ENCODE peak calls at places on chromosomes 4 and X, in eight cellular contexts. U is transverse colon, Z is Peyer's patch, N is breast epithelium, O is endothelial cell of umbilical vein, I is thyroid gland, E is A549, R is tibial nerve. F is an unnamed sample.

GRCh38 chr4:80185787-80186548 is 11.3 kb upstream of the PRDM8 start:
- DNase-seq in E (no peak), O (no peak), R (no peak), N (no peak), Z (no peak), U (no peak), I (no peak), F (no peak)

GRCh38 chr4:97656034-97656720 is 487.1 kb downstream of the STPG2 start:
- DNase-seq in I (no peak), N (no peak), Z (no peak), E (peak; percentile 51), U (no peak), R (no peak), O (no peak), F (peak; percentile 3)

GRCh38 chr4:27000820-27001219 is 140.2 kb downstream of the STIM2 start:
- DNase-seq in I (no peak), R (no peak), Z (no peak), U (no peak), N (no peak), E (peak; percentile 14), O (no peak), F (no peak)

GRCh38 chr4:39808231-39808749 is 110.4 kb downstream of the UBE2K start:
- DNase-seq in N (no peak), I (no peak), Z (no peak), U (no peak), O (no peak), E (peak; percentile 26), R (no peak), F (no peak)

GRCh38 chrX:80486299-80486698 is 66.1 kb downstream of the TENT5D start:
- DNase-seq in N (no peak), E (no peak), O (no peak), Z (no peak), I (no peak), U (no peak), R (no peak), F (no peak)

GRCh38 chrX:68018248-68019203 is 414.8 kb downstream of the OPHN1 start:
- DNase-seq in R (no peak), O (peak; percentile 29), E (peak; percentile 37), N (no peak), I (peak; percentile 40), Z (no peak), U (no peak), F (peak; percentile 10)

GRCh38 chr4:185915271-185915670 is 103.3 kb upstream of the SORBS2 start:
- DNase-seq in N (no peak), E (no peak), Z (no peak), I (no peak), R (no peak), U (no peak), O (no peak), F (no peak)

GRCh38 chrX:100098660-100099375 is 311.3 kb downstream of the PCDH19 start:
- DNase-seq in Z (no peak), R (no peak), E (no peak), O (peak; percentile 31), N (no peak), U (no peak), I (no peak), F (no peak)

GRCh38 chr4:143329985-143330384 is 6.7 kb upstream of the GAB1 start:
- DNase-seq in I (no peak), O (no peak), Z (no peak), R (no peak), U (no peak), N (no peak), E (peak; percentile 4), F (no peak)

GRCh38 chrX:23931149-23931604 is 23.4 kb downstream of the CXorf58 start:
- DNase-seq in U (no peak), E (peak; percentile 11), I (no peak), O (no peak), Z (no peak), R (no peak), N (no peak), F (no peak)

GRCh38 chr4:180913750-180914149 is 1329.5 kb upstream of the TENM3 start:
- DNase-seq in E (no peak), Z (no peak), I (no peak), O (no peak), U (no peak), N (no peak), R (no peak), F (no peak)

GRCh38 chrX:71195959-71196727 is 26.9 kb upstream of the GJB1 start:
- DNase-seq in E (no peak), R (no peak), I (no peak), N (no peak), O (no peak), Z (no peak), U (no peak), F (no peak)

GRCh38 chr4:44638091-44638490 is 13.3 kb downstream of the YIPF7 start:
- DNase-seq in O (no peak), E (no peak), U (no peak), R (no peak), N (no peak), I (no peak), Z (no peak), F (no peak)

GRCh38 chrX:72202792-72203401 is 21.3 kb downstream of the PIN4 start:
- DNase-seq in Z (no peak), I (no peak), U (no peak), R (no peak), E (no peak), N (no peak), O (no peak), F (no peak)

GRCh38 chrX:110178179-110178865 is 139.6 kb downstream of the AMMECR1 start:
- DNase-seq in I (no peak), R (no peak), N (no peak), U (no peak), E (no peak), Z (no peak), O (no peak), F (no peak)

GRCh38 chrX:70769659-70770232 is 138.8 kb downstream of the TEX11 start:
- DNase-seq in U (no peak), O (peak; percentile 3), I (no peak), R (no peak), N (no peak), Z (no peak), E (peak; percentile 2), F (no peak)

GRCh38 chr4:134202557-134202956 is 968 bp upstream of the PABPC4L start:
- DNase-seq in R (no peak), N (no peak), U (no peak), O (peak; percentile 14), I (no peak), E (no peak), Z (no peak), F (no peak)

GRCh38 chr4:2259541-2260267 is 2.2 kb downstream of the MXD4 start:
- DNase-seq in I (peak; percentile 2), N (no peak), U (peak; percentile 7), E (no peak), R (no peak), O (no peak), Z (peak; percentile 46), F (no peak)

GRCh38 chrX:140337263-140337662 is 167.6 kb downstream of the SOX3 start:
- DNase-seq in N (no peak), Z (no peak), O (no peak), R (no peak), U (no peak), E (no peak), I (no peak), F (no peak)

GRCh38 chr4:10143171-10143570 is 26.6 kb upstream of the WDR1 start:
- DNase-seq in Z (no peak), U (no peak), O (no peak), N (no peak), I (no peak), R (no peak), E (no peak), F (no peak)

GRCh38 chrX:48917139-48917980 is 1.5 kb downstream of the PIM2 start:
- DNase-seq in U (peak; percentile 92), R (peak; percentile 89), E (peak; percentile 92), Z (peak; percentile 89), I (peak; percentile 88), N (peak; percentile 86), O (peak; percentile 93), F (peak; percentile 45)
- TF ChIP-seq POLR2A in U (no peak), R (no peak), E (no peak), Z (no peak), I (no peak), N (no peak), O (no peak), F (no peak)

DNA sequence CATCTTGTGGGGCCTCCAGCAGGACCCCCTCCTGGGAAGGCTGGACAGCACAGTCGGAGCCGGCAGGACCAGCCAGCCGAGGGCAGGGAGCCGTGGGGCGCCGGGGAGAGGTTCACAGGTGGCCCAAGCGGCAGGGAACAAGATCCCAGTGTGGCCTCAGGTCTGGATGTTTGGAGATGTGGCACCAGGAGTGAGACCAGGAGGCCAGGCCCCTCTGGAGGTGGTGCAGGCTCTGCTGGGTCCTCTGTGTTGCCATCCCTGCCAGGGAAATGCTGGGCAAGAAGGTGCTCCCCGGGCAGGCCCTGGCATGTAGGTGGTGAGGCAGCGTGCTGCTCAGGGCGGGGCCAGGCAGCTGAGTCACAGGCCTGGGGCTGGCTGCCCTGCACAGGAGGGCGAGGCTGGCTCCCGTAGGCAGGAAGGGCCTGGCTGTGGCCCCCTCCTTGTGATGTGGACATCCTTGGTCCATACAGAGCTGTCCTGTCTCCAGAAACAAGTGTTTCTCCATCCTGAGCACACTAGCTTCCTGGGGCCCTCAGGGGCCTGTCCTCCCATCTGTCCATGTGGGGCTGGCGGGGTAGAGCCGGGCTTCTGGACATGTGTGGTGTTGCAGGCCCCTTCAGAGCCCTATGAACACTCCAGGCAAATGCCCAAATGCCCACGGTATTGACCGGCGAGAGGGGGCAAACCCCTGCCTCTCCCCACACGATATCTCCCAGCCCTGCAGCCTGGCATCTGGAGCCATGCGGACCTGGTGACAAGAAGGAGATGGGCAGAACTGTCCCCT is 4.8 kb upstream of the HGFAC start:
- DNase-seq in I (no peak), Z (peak; percentile 71), E (peak; percentile 76), N (peak; percentile 82), R (no peak), O (peak; percentile 46), U (peak; percentile 66), F (peak; percentile 94)
- TF ChIP-seq POLR2A in I (no peak), Z (no peak), E (peak; percentile 44), N (no peak), R (no peak), O (no peak), U (no peak), F (no peak)

DNA sequence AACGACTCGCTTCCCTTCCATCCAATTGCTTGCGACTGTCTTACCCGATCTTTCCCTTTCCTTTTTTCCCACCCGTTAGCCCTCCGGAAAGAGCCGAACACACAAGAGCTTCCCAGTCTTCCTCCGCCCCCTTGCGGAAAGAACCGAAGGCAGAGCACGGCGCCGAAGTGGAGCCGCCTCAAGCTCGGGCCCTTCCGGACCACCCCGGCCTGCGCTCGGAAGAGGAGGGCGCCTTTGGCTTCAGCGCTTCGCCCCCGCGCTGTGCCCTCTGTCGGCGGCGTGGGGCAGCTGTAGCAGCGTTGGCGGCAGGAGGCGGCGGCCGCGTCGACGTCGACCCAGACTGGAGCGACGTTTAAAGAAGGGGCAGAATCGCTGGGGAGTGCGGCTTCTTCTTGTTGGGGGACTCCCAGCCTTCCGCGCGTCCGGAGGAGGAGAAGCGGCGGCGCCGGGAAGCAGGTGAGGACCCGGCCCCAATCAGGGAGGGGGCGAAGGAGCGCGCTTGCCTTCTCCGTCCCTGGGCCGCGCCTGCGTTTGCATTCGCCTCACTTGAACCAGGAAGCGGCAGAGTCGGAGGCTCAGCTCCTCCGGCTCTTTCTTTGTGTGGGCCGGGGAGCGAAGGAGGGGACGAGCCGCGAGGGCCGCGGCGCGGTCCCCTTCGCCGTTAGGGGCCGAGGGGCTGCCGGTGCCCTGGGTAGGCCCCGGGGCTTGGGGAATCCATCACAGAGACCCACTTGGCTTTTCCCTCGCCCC is at the start of gene ZBTB33:
- DNase-seq in Z (peak; percentile 87), I (peak; percentile 89), E (peak; percentile 96), R (peak; percentile 85), U (peak; percentile 91), N (peak; percentile 85), O (peak; percentile 96), F (peak; percentile 63)
- TF ChIP-seq POLR2A in Z (peak; percentile 68), I (peak; percentile 89), E (peak; percentile 62), R (no peak), U (peak; percentile 88), N (peak; percentile 63), O (no peak), F (peak; percentile 71)

GRCh38 chr4:112636688-112637551 is at the start of the genes LARP7 and ZGRF1:
- DNase-seq in R (peak; percentile 99), O (peak; percentile 99), N (peak; percentile 99), E (peak; percentile 98), Z (peak; percentile 98), I (peak; percentile 99), U (peak; percentile 99), F (peak; percentile 57)
- TF ChIP-seq POLR2A in R (no peak), O (no peak), N (peak; percentile 8), E (peak; percentile 6), Z (peak; percentile 13), I (peak; percentile 49), U (peak; percentile 55), F (no peak)

F was measured in H54.